ENCODE peak calls at places on chromosomes 6 and 20, in eight cellular contexts. B is stomach; G is stimulated activated CD8-positive, alpha-beta memory T cell treated with anti-CD3 and anti-CD28 coated beads, Interleukin-15, amount 100 ng/mL, for 24 hours; Y is tibial artery; C is activated T-cell treated with anti-CD3 and anti-CD28 coated beads, Interleukin-2, amount 50 U/mL, for 72 hours; W is HCEC 1CT; H is ovary; E is PC-9. F is an unnamed sample.
A peak's percentile ranks its signal among the peaks of the same experiment; 100 is the strongest.

GRCh38 chr6:34654061-34654460 is 42.5 kb downstream of the ILRUN start:
- DNase-seq in B (no peak), G (no peak), Y (no peak), C (no peak), W (no peak), H (no peak), E (no peak), F (no peak)

GRCh38 chr6:160767647-160768019 is 65.6 kb downstream of the PLG start:
- DNase-seq in B (no peak), G (no peak), Y (no peak), C (no peak), W (no peak), H (no peak), E (no peak), F (no peak)

GRCh38 chr6:8391934-8392333 is 43.4 kb downstream of the SLC35B3 start:
- DNase-seq in B (no peak), G (no peak), Y (no peak), C (no peak), W (no peak), H (no peak), E (no peak), F (no peak)

GRCh38 chr6:13453771-13454251 is 33.6 kb downstream of the GFOD1 start:
- DNase-seq in B (no peak), G (no peak), Y (no peak), C (peak; percentile 68), W (peak; percentile 82), H (no peak), E (peak; percentile 82), F (peak; percentile 68)

GRCh38 chr6:150877928-150878327 is 12.4 kb downstream of the MTHFD1L start:
- DNase-seq in B (peak; percentile 81), G (no peak), Y (no peak), C (no peak), W (no peak), H (no peak), E (no peak), F (no peak)

GRCh38 chr20:14055127-14055742 is 59.9 kb downstream of the MACROD2 start:
- DNase-seq in B (no peak), G (no peak), Y (no peak), C (peak; percentile 38), W (peak; percentile 27), H (no peak), E (no peak), F (peak; percentile 63)

GRCh38 chr6:42453027-42453648 is 1.4 kb upstream of the TRERF1 start:
- DNase-seq in B (peak; percentile 85), G (peak; percentile 55), Y (peak; percentile 93), C (peak; percentile 83), W (peak; percentile 91), H (peak; percentile 87), E (peak; percentile 75), F (peak; percentile 93)

GRCh38 chr6:166415833-166416347 is 33.1 kb upstream of the MPC1 start:
- DNase-seq in B (no peak), G (no peak), Y (peak; percentile 12), C (no peak), W (no peak), H (no peak), E (no peak), F (no peak)

GRCh38 chr6:2710412-2710811 is 40.3 kb downstream of the MYLK4 start:
- DNase-seq in B (no peak), G (no peak), Y (no peak), C (no peak), W (no peak), H (no peak), E (no peak), F (no peak)

GRCh38 chr20:37392441-37393195 is 46.7 kb downstream of the SRC start:
- DNase-seq in B (no peak), G (no peak), Y (no peak), C (peak; percentile 39), W (peak; percentile 23), H (no peak), E (no peak), F (no peak)

F was measured in RPMI7951.